ENCODE peak calls at places on chromosomes 11 and 22, in eight cellular contexts. Q is heart right ventricle; Z is substantia nigra; S is left ventricle myocardium inferior; W is stimulated activated CD8-positive, alpha-beta memory T cell treated with anti-CD3 and anti-CD28 coated beads, Interleukin-2, amount 100 ng/mL, for 1 hour; D is fibroblast of lung; A is astrocyte of the cerebellum; R is CD4-positive, alpha-beta T cell. X is an unnamed sample.

GRCh38 chr11:75313457-75314272 is 37.8 kb downstream of the ARRB1 start:
- DNase-seq in Q (peak), Z (peak), S (peak), W (no peak), D (peak), A (no peak), R (no peak), X (no peak)

GRCh38 chr11:115693002-115693401 is 188.8 kb upstream of the CADM1 start:
- DNase-seq in Q (no peak), Z (no peak), S (no peak), W (no peak), D (no peak), A (no peak), R (no peak), X (no peak)

GRCh38 chr22:32808038-32808445 is 6.5 kb downstream of the TIMP3 start:
- DNase-seq in Q (no peak), Z (no peak), S (no peak), W (no peak), D (no peak), A (no peak), R (no peak), X (no peak)

GRCh38 chr22:36873614-36874308 is 13.0 kb downstream of the NCF4 start:
- DNase-seq in Q (no peak), Z (no peak), S (no peak), W (no peak), D (peak), A (peak), R (no peak), X (peak)

GRCh38 chr11:100593321-100593720 is 93.8 kb upstream of the ARHGAP42 start:
- DNase-seq in Q (no peak), Z (no peak), S (no peak), W (no peak), D (peak), A (peak), R (no peak), X (peak)

GRCh38 chr11:79520086-79520485 is 79.3 kb upstream of the TENM4 start:
- DNase-seq in Q (no peak), Z (no peak), S (no peak), W (no peak), D (no peak), A (no peak), R (no peak), X (no peak)

GRCh38 chr11:75490221-75491181 is 35.2 kb downstream of the GDPD5 start:
- DNase-seq in Q (no peak), Z (no peak), S (no peak), W (no peak), D (peak), A (peak), R (no peak), X (no peak)

GRCh38 chr22:46171940-46172339 is 21.6 kb downstream of the PPARA start:
- DNase-seq in Q (no peak), Z (no peak), S (no peak), W (no peak), D (peak), A (peak), R (no peak), X (no peak)

GRCh38 chr22:20418211-20418788 is 19.3 kb downstream of the SCARF2 start:
- DNase-seq in Q (peak), Z (peak), S (peak), W (peak), D (peak), A (peak), R (peak), X (peak)

GRCh38 chr11:66882540-66882939 is 25.7 kb downstream of the LRFN4 start:
- DNase-seq in Q (no peak), Z (peak), S (no peak), W (no peak), D (peak), A (no peak), R (no peak), X (no peak)

GRCh38 chr11:116072776-116073175 is 568.6 kb upstream of the CADM1 start:
- DNase-seq in Q (no peak), Z (no peak), S (no peak), W (no peak), D (no peak), A (no peak), R (no peak), X (no peak)

GRCh38 chr11:123184531-123184930 is 10.5 kb downstream of the CLMP start:
- DNase-seq in Q (no peak), Z (no peak), S (no peak), W (no peak), D (no peak), A (no peak), R (no peak), X (no peak)

GRCh38 chr11:35305670-35306382 is 113.5 kb downstream of the SLC1A2 start:
- DNase-seq in Q (no peak), Z (no peak), S (no peak), W (no peak), D (peak), A (peak), R (peak), X (no peak)

GRCh38 chr11:67416416-67417335 is 1.2 kb downstream of the CARNS1 start:
- DNase-seq in Q (no peak), Z (peak), S (no peak), W (no peak), D (no peak), A (no peak), R (peak), X (peak)

GRCh38 chr11:76798202-76798581 is 15.0 kb downstream of the TSKU start:
- DNase-seq in Q (no peak), Z (no peak), S (no peak), W (no peak), D (no peak), A (no peak), R (no peak), X (no peak)

GRCh38 chr11:119808431-119809185 is 79.6 kb upstream of the NECTIN1 start:
- DNase-seq in Q (no peak), Z (no peak), S (no peak), W (no peak), D (no peak), A (no peak), R (no peak), X (no peak)

GRCh38 chr11:10317281-10317755 is 12.4 kb downstream of the ADM start:
- DNase-seq in Q (no peak), Z (peak), S (no peak), W (no peak), D (no peak), A (no peak), R (no peak), X (no peak)